ENCODE peak calls at places on chromosome 7, in four cellular contexts. C is A549, D is endothelial cell of umbilical vein, J is esophagus muscularis mucosa. R is an unnamed sample.

GRCh38 chr7:35802649-35803048 is 1.8 kb downstream of the SEPTIN7 start:
- DNase-seq in C (no peak), D (peak), J (no peak), R (no peak)

GRCh38 chr7:134527979-134528371 is 608 bp downstream of the AKR1B10 start:
- DNase-seq in C (no peak), D (no peak), J (no peak), R (no peak)

GRCh38 chr7:69756235-69756634 is 158.0 kb downstream of the AUTS2 start:
- DNase-seq in C (no peak), D (no peak), J (no peak), R (no peak)

GRCh38 chr7:127571741-127572505 is 13.5 kb downstream of the GCC1 start:
- DNase-seq in C (no peak), D (no peak), J (no peak), R (no peak)

GRCh38 chr7:142603870-142604448 is 145.3 kb upstream of the PRSS1 start:
- DNase-seq in C (peak), D (peak), J (no peak), R (peak)

GRCh38 chr7:154899893-154900292 is 103.0 kb downstream of the PAXIP1 start:
- DNase-seq in C (no peak), D (no peak), J (no peak), R (no peak)

GRCh38 chr7:95407751-95408150 is 11.6 kb upstream of the PON3 start:
- DNase-seq in C (no peak), D (no peak), J (no peak), R (no peak)

GRCh38 chr7:18177815-18178660 is 150.4 kb upstream of the PRPS1L1 start:
- DNase-seq in C (peak), D (no peak), J (no peak), R (no peak)

GRCh38 chr7:152336754-152337368 is 98.9 kb downstream of the KMT2C start:
- DNase-seq in C (peak), D (peak), J (no peak), R (peak)

GRCh38 chr7:141158562-141158961 is 84.7 kb downstream of the TMEM178B start:
- DNase-seq in C (peak), D (no peak), J (peak), R (peak)

GRCh38 chr7:105802611-105803520 is 73.5 kb downstream of the ATXN7L1 start:
- DNase-seq in C (no peak), D (no peak), J (no peak), R (no peak)

GRCh38 chr7:25537678-25538375 is 309.5 kb upstream of the NPVF start:
- DNase-seq in C (no peak), D (no peak), J (no peak), R (no peak)

GRCh38 chr7:149742075-149742701 is 31.2 kb downstream of the ZNF467 start:
- DNase-seq in C (peak), D (peak), J (no peak), R (peak)

GRCh38 chr7:157490465-157490912 is 153.7 kb downstream of the DNAJB6 start:
- DNase-seq in C (peak), D (no peak), J (no peak), R (no peak)

GRCh38 chr7:152521420-152522337 is 85.9 kb upstream of the KMT2C start:
- DNase-seq in C (peak), D (no peak), J (no peak), R (peak)

GRCh38 chr7:37540917-37541316 is 92.3 kb upstream of the ELMO1 start:
- DNase-seq in C (no peak), D (no peak), J (no peak), R (no peak)

GRCh38 chr7:87574630-87575029 is 26.1 kb downstream of the ABCB1 start:
- DNase-seq in C (no peak), D (peak), J (no peak), R (no peak)

GRCh38 chr7:132192809-132193208 is 383.5 kb downstream of the PLXNA4 start:
- DNase-seq in C (no peak), D (no peak), J (no peak), R (no peak)

GRCh38 chr7:131010714-131011436 is 276.9 kb upstream of the KLF14 start:
- DNase-seq in C (peak), D (no peak), J (no peak), R (no peak)

GRCh38 chr7:79298145-79298760 is 155.2 kb downstream of the MAGI2 start:
- DNase-seq in C (peak), D (peak), J (no peak), R (peak)

GRCh38 chr7:76393116-76394031 is 16.1 kb downstream of the SSC4D start:
- DNase-seq in C (peak), D (peak), J (peak), R (peak)

GRCh38 chr7:41870017-41870416 is 167.1 kb upstream of the INHBA start:
- DNase-seq in C (no peak), D (no peak), J (no peak), R (no peak)

GRCh38 chr7:128209229-128210035 is 31.6 kb upstream of the LEP start:
- DNase-seq in C (peak), D (peak), J (no peak), R (peak)

GRCh38 chr7:75639071-75639892 is 99.5 kb downstream of the HIP1 start:
- DNase-seq in C (peak), D (peak), J (no peak), R (peak)

GRCh38 chr7:502296-502695 is 17.4 kb downstream of the PDGFA start:
- DNase-seq in C (no peak), D (no peak), J (no peak), R (no peak)

GRCh38 chr7:100632951-100633717 is 8.2 kb downstream of the TFR2 start:
- DNase-seq in C (peak), D (no peak), J (no peak), R (peak)

GRCh38 chr7:4682621-4683042 is 537 bp downstream of the FOXK1 start:
- DNase-seq in C (peak), D (peak), J (no peak), R (peak)

GRCh38 chr7:75966209-75966961 is 28.0 kb downstream of the TMEM120A start:
- DNase-seq in C (no peak), D (no peak), J (no peak), R (no peak)

GRCh38 chr7:46525876-46526275 is 604.8 kb upstream of the IGFBP3 start:
- DNase-seq in C (peak), D (no peak), J (no peak), R (peak)

GRCh38 chr7:101173752-101174244 is 6.3 kb downstream of the NAT16 start:
- DNase-seq in C (peak), D (peak), J (no peak), R (no peak)

GRCh38 chr7:13844954-13845353 is 144.5 kb downstream of the ETV1 start:
- DNase-seq in C (no peak), D (no peak), J (no peak), R (no peak)

DNA sequence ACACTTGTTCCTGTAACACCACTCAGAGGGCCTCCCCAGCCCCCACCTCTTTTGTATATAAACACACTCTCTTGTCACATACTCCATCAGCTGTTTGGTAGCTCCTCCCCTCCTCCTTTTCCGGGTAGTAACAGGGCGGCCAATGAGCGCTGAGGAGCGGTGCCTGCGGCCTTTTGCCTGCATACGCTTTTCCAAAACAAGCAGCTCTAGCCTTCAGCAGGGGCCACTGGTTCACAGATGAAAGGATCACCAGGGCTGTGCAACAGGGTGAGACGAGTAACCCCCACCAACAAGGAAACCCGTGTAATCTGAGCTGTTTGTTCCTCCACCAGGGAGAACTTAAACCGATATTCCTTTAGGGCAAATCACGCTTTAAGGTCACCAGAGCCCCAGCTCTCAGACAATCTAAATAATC is 3.9 kb downstream of the UBE2H start:
- DNase-seq in C (peak), D (peak), J (peak), R (peak)
- TF ChIP-seq POLR2A in C (no peak), D (no peak), J (no peak), R (peak)

DNA sequence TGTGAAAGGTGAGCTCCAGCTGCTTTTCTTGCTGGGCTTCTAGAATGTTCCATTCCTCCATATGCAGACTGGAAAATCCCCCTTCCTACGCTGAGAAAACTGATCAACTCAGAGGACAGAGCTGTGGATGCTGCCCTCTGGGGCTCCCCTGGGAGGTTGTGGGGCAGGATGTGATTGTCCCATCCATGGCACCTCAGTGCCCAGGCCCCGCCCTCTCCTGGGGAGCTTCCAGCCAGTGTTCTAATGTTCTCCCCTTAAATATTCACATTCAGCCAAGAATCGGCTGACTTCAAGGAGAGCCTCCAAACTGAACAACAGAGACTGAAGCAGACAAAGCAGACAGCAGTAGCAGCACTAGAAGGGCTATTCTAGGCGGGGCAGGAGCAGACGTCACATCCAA is 55.0 kb downstream of the RAMP3 start:
- DNase-seq in C (no peak), D (no peak), J (no peak), R (no peak)
- TF ChIP-seq POLR2A in C (no peak), D (no peak), J (no peak), R (no peak)

GRCh38 chr7:43758029-43758860 is at the start of gene BLVRA:
- DNase-seq in C (peak), D (peak), J (peak), R (peak)
- TF ChIP-seq POLR2A in C (peak), D (no peak), J (no peak), R (peak)

DNA sequence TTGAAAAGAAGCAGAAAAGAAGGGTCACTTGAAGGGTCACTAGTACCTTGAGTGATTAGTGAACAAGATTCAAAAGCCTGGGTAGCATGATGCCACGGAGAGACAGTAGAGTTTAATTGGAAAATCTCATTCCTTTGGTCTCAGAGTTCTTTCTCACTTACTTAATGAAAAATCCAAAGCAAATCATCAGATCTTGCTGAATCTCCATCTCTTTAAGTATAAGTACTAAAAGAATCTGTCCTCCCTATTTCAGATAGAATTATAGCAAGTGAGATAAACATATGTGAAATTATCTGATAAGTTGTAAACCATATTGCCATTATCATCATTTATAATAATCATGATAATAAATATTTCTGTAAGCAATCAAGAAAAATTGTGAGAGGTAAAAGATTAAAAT is 47.6 kb downstream of the PTN start:
- DNase-seq in C (no peak), D (no peak), J (no peak), R (no peak)
- TF ChIP-seq POLR2A in C (no peak), D (no peak), J (no peak), R (no peak)

GRCh38 chr7:123557631-123558505 is at the start of gene NDUFA5:
- DNase-seq in C (peak), D (peak), J (peak), R (peak)
- TF ChIP-seq POLR2A in C (peak), D (peak), J (peak), R (peak)

R was measured in body of pancreas.